ENCODE peak calls at places on chromosome 2, in seven cellular contexts. One of them, this sample, is unnamed.

GRCh38 chr2:195532628-195533271 is 124.3 kb upstream of the SLC39A10 start:
- DNase-seq in ACHN: peak; percentile 57
- DNase-seq in naive B cell: no peak
- DNase-seq in A549: no peak
- DNase-seq in GM12892: no peak
- DNase-seq in activated effector memory CD4-positive, alpha-beta T cell treated with anti-CD3 and anti-CD28 coated beads, Interleukin-2, amount 50 U/mL, for 16 hours: no peak
- DNase-seq in adrenal gland: no peak
- DNase-seq in this sample: no peak

GRCh38 chr2:88933980-88934379 is 242.5 kb downstream of the RPIA start:
- DNase-seq in ACHN: peak; percentile 40
- DNase-seq in naive B cell: no peak
- DNase-seq in A549: no peak
- DNase-seq in GM12892: no peak
- DNase-seq in activated effector memory CD4-positive, alpha-beta T cell treated with anti-CD3 and anti-CD28 coated beads, Interleukin-2, amount 50 U/mL, for 16 hours: no peak
- DNase-seq in adrenal gland: no peak
- DNase-seq in this sample: no peak

GRCh38 chr2:177010134-177010533 is 202.5 kb upstream of the HNRNPA3 start:
- DNase-seq in ACHN: no peak
- DNase-seq in naive B cell: no peak
- DNase-seq in A549: no peak
- DNase-seq in GM12892: no peak
- DNase-seq in activated effector memory CD4-positive, alpha-beta T cell treated with anti-CD3 and anti-CD28 coated beads, Interleukin-2, amount 50 U/mL, for 16 hours: no peak
- DNase-seq in adrenal gland: no peak
- DNase-seq in this sample: no peak

GRCh38 chr2:235611756-235612155 is 117.9 kb downstream of the AGAP1 start:
- DNase-seq in ACHN: no peak
- DNase-seq in naive B cell: no peak
- DNase-seq in A549: no peak
- DNase-seq in GM12892: no peak
- DNase-seq in activated effector memory CD4-positive, alpha-beta T cell treated with anti-CD3 and anti-CD28 coated beads, Interleukin-2, amount 50 U/mL, for 16 hours: no peak
- DNase-seq in adrenal gland: no peak
- DNase-seq in this sample: no peak

GRCh38 chr2:205996156-205996555 is 89.8 kb downstream of the INO80D start:
- DNase-seq in ACHN: no peak
- DNase-seq in naive B cell: no peak
- DNase-seq in A549: no peak
- DNase-seq in GM12892: no peak
- DNase-seq in activated effector memory CD4-positive, alpha-beta T cell treated with anti-CD3 and anti-CD28 coated beads, Interleukin-2, amount 50 U/mL, for 16 hours: no peak
- DNase-seq in adrenal gland: no peak
- DNase-seq in this sample: no peak

GRCh38 chr2:26609839-26610277 is 31.3 kb downstream of the CIB4 start:
- DNase-seq in ACHN: no peak
- DNase-seq in naive B cell: peak; percentile 20
- DNase-seq in A549: no peak
- DNase-seq in GM12892: no peak
- DNase-seq in activated effector memory CD4-positive, alpha-beta T cell treated with anti-CD3 and anti-CD28 coated beads, Interleukin-2, amount 50 U/mL, for 16 hours: peak; percentile 61
- DNase-seq in adrenal gland: peak; percentile 60
- DNase-seq in this sample: no peak

GRCh38 chr2:231664727-231665126 is 43.6 kb upstream of the PTMA start:
- DNase-seq in ACHN: no peak
- DNase-seq in naive B cell: no peak
- DNase-seq in A549: no peak
- DNase-seq in GM12892: no peak
- DNase-seq in activated effector memory CD4-positive, alpha-beta T cell treated with anti-CD3 and anti-CD28 coated beads, Interleukin-2, amount 50 U/mL, for 16 hours: no peak
- DNase-seq in adrenal gland: no peak
- DNase-seq in this sample: no peak

GRCh38 chr2:12169721-12170120 is 423.3 kb downstream of the LPIN1 start:
- DNase-seq in ACHN: no peak
- DNase-seq in naive B cell: no peak
- DNase-seq in A549: no peak
- DNase-seq in GM12892: no peak
- DNase-seq in activated effector memory CD4-positive, alpha-beta T cell treated with anti-CD3 and anti-CD28 coated beads, Interleukin-2, amount 50 U/mL, for 16 hours: no peak
- DNase-seq in adrenal gland: peak; percentile 74
- DNase-seq in this sample: no peak

GRCh38 chr2:160376576-160376975 is 117.0 kb downstream of the RBMS1 start:
- DNase-seq in ACHN: no peak
- DNase-seq in naive B cell: no peak
- DNase-seq in A549: no peak
- DNase-seq in GM12892: no peak
- DNase-seq in activated effector memory CD4-positive, alpha-beta T cell treated with anti-CD3 and anti-CD28 coated beads, Interleukin-2, amount 50 U/mL, for 16 hours: no peak
- DNase-seq in adrenal gland: no peak
- DNase-seq in this sample: no peak

This sample was measured in lung.